ENCODE peak calls at places on chromosome 22, in eight cellular contexts. One of them, this sample, is unnamed.

GRCh38 chr22:25488244-25489020 is 76.0 kb upstream of the GRK3 start:
- DNase-seq in SK-N-SH: peak; percentile 25
- DNase-seq in endothelial cell: no peak
- DNase-seq in endodermal cell: no peak
- DNase-seq in A549: peak; percentile 71
- DNase-seq in sigmoid colon: no peak
- DNase-seq in Caco-2: no peak
- DNase-seq in lower leg skin: no peak
- DNase-seq in this sample: no peak

GRCh38 chr22:49268924-49269323 is 558.7 kb downstream of the BRD1 start:
- DNase-seq in SK-N-SH: no peak
- DNase-seq in endothelial cell: no peak
- DNase-seq in endodermal cell: peak; percentile 51
- DNase-seq in A549: no peak
- DNase-seq in sigmoid colon: no peak
- DNase-seq in Caco-2: no peak
- DNase-seq in lower leg skin: peak; percentile 39
- DNase-seq in this sample: peak; percentile 21

GRCh38 chr22:23678133-23678532 is 12.7 kb upstream of the RGL4 start:
- DNase-seq in SK-N-SH: no peak
- DNase-seq in endothelial cell: no peak
- DNase-seq in endodermal cell: no peak
- DNase-seq in A549: no peak
- DNase-seq in sigmoid colon: peak; percentile 19
- DNase-seq in Caco-2: peak; percentile 1
- DNase-seq in lower leg skin: peak; percentile 4
- DNase-seq in this sample: no peak

GRCh38 chr22:43147821-43148220 is 3.5 kb upstream of the TSPO start:
- DNase-seq in SK-N-SH: no peak
- DNase-seq in endothelial cell: no peak
- DNase-seq in endodermal cell: no peak
- DNase-seq in A549: no peak
- DNase-seq in sigmoid colon: no peak
- DNase-seq in Caco-2: no peak
- DNase-seq in lower leg skin: no peak
- DNase-seq in this sample: no peak

GRCh38 chr22:48823941-48824340 is 1003.7 kb downstream of the BRD1 start:
- DNase-seq in SK-N-SH: no peak
- DNase-seq in endothelial cell: no peak
- DNase-seq in endodermal cell: no peak
- DNase-seq in A549: no peak
- DNase-seq in sigmoid colon: no peak
- DNase-seq in Caco-2: no peak
- DNase-seq in lower leg skin: no peak
- DNase-seq in this sample: peak; percentile 61

GRCh38 chr22:40479887-40480538 is 109.6 kb downstream of the SGSM3 start:
- DNase-seq in SK-N-SH: no peak
- DNase-seq in endothelial cell: no peak
- DNase-seq in endodermal cell: no peak
- DNase-seq in A549: no peak
- DNase-seq in sigmoid colon: no peak
- DNase-seq in Caco-2: no peak
- DNase-seq in lower leg skin: no peak
- DNase-seq in this sample: no peak

GRCh38 chr22:40709752-40710413 is 30.6 kb downstream of the MCHR1 start:
- DNase-seq in SK-N-SH: peak; percentile 54
- DNase-seq in endothelial cell: no peak
- DNase-seq in endodermal cell: peak; percentile 66
- DNase-seq in A549: peak; percentile 51
- DNase-seq in sigmoid colon: peak; percentile 90
- DNase-seq in Caco-2: no peak
- DNase-seq in lower leg skin: no peak
- DNase-seq in this sample: no peak

GRCh38 chr22:50209893-50210292 is 9.1 kb downstream of the SELENOO start:
- DNase-seq in SK-N-SH: peak; percentile 87
- DNase-seq in endothelial cell: peak; percentile 69
- DNase-seq in endodermal cell: peak; percentile 79
- DNase-seq in A549: peak; percentile 52
- DNase-seq in sigmoid colon: peak; percentile 81
- DNase-seq in Caco-2: no peak
- DNase-seq in lower leg skin: no peak
- DNase-seq in this sample: no peak

GRCh38 chr22:49506010-49506400 is 321.7 kb downstream of the BRD1 start:
- DNase-seq in SK-N-SH: no peak
- DNase-seq in endothelial cell: no peak
- DNase-seq in endodermal cell: peak; percentile 13
- DNase-seq in A549: no peak
- DNase-seq in sigmoid colon: no peak
- DNase-seq in Caco-2: no peak
- DNase-seq in lower leg skin: peak; percentile 53
- DNase-seq in this sample: no peak

GRCh38 chr22:49549851-49550430 is 277.7 kb downstream of the BRD1 start:
- DNase-seq in SK-N-SH: no peak
- DNase-seq in endothelial cell: no peak
- DNase-seq in endodermal cell: peak; percentile 25
- DNase-seq in A549: no peak
- DNase-seq in sigmoid colon: no peak
- DNase-seq in Caco-2: no peak
- DNase-seq in lower leg skin: peak; percentile 59
- DNase-seq in this sample: no peak

GRCh38 chr22:26360169-26360885 is 68.7 kb upstream of the ASPHD2 start:
- DNase-seq in SK-N-SH: peak; percentile 73
- DNase-seq in endothelial cell: peak; percentile 72
- DNase-seq in endodermal cell: peak; percentile 93
- DNase-seq in A549: peak; percentile 67
- DNase-seq in sigmoid colon: peak; percentile 73
- DNase-seq in Caco-2: peak; percentile 74
- DNase-seq in lower leg skin: peak; percentile 92
- DNase-seq in this sample: no peak

GRCh38 chr22:33328789-33329296 is 270.7 kb upstream of the SYN3 start:
- DNase-seq in SK-N-SH: no peak
- DNase-seq in endothelial cell: no peak
- DNase-seq in endodermal cell: no peak
- DNase-seq in A549: peak; percentile 74
- DNase-seq in sigmoid colon: no peak
- DNase-seq in Caco-2: peak; percentile 47
- DNase-seq in lower leg skin: no peak
- DNase-seq in this sample: no peak

GRCh38 chr22:44441401-44442185 is 56.4 kb downstream of the RTL6 start:
- DNase-seq in SK-N-SH: no peak
- DNase-seq in endothelial cell: no peak
- DNase-seq in endodermal cell: peak; percentile 38
- DNase-seq in A549: no peak
- DNase-seq in sigmoid colon: peak; percentile 42
- DNase-seq in Caco-2: no peak
- DNase-seq in lower leg skin: peak; percentile 75
- DNase-seq in this sample: no peak

GRCh38 chr22:49017769-49018330 is 809.8 kb downstream of the BRD1 start:
- DNase-seq in SK-N-SH: peak; percentile 10
- DNase-seq in endothelial cell: no peak
- DNase-seq in endodermal cell: peak; percentile 37
- DNase-seq in A549: no peak
- DNase-seq in sigmoid colon: peak; percentile 29
- DNase-seq in Caco-2: no peak
- DNase-seq in lower leg skin: peak; percentile 63
- DNase-seq in this sample: peak; percentile 50

GRCh38 chr22:44181033-44181911 is 547 bp downstream of the PARVG start:
- DNase-seq in SK-N-SH: no peak
- DNase-seq in endothelial cell: no peak
- DNase-seq in endodermal cell: no peak
- DNase-seq in A549: no peak
- DNase-seq in sigmoid colon: no peak
- DNase-seq in Caco-2: no peak
- DNase-seq in lower leg skin: no peak
- DNase-seq in this sample: peak; percentile 87

GRCh38 chr22:48054596-48054995 is 1292.1 kb downstream of the TBC1D22A start:
- DNase-seq in SK-N-SH: no peak
- DNase-seq in endothelial cell: no peak
- DNase-seq in endodermal cell: peak; percentile 24
- DNase-seq in A549: no peak
- DNase-seq in sigmoid colon: no peak
- DNase-seq in Caco-2: no peak
- DNase-seq in lower leg skin: peak; percentile 36
- DNase-seq in this sample: no peak

GRCh38 chr22:37282385-37282677 is at the start of gene CYTH4:
- DNase-seq in SK-N-SH: no peak
- DNase-seq in endothelial cell: no peak
- DNase-seq in endodermal cell: no peak
- DNase-seq in A549: no peak
- DNase-seq in sigmoid colon: peak; percentile 80
- DNase-seq in Caco-2: no peak
- DNase-seq in lower leg skin: peak; percentile 91
- DNase-seq in this sample: no peak

GRCh38 chr22:43231724-43232034 is 44.7 kb upstream of the TTLL12 start:
- DNase-seq in SK-N-SH: no peak
- DNase-seq in endothelial cell: no peak
- DNase-seq in endodermal cell: no peak
- DNase-seq in A549: no peak
- DNase-seq in sigmoid colon: no peak
- DNase-seq in Caco-2: no peak
- DNase-seq in lower leg skin: no peak
- DNase-seq in this sample: no peak

GRCh38 chr22:29798318-29798717 is 31.1 kb downstream of the UQCR10 start:
- DNase-seq in SK-N-SH: no peak
- DNase-seq in endothelial cell: no peak
- DNase-seq in endodermal cell: no peak
- DNase-seq in A549: no peak
- DNase-seq in sigmoid colon: no peak
- DNase-seq in Caco-2: no peak
- DNase-seq in lower leg skin: no peak
- DNase-seq in this sample: no peak

GRCh38 chr22:40396882-40397281 is 26.5 kb downstream of the SGSM3 start:
- DNase-seq in SK-N-SH: peak; percentile 75
- DNase-seq in endothelial cell: peak; percentile 74
- DNase-seq in endodermal cell: peak; percentile 69
- DNase-seq in A549: no peak
- DNase-seq in sigmoid colon: no peak
- DNase-seq in Caco-2: no peak
- DNase-seq in lower leg skin: peak; percentile 70
- DNase-seq in this sample: no peak

GRCh38 chr22:27133951-27134664 is 476.7 kb downstream of the MIAT start:
- DNase-seq in SK-N-SH: no peak
- DNase-seq in endothelial cell: no peak
- DNase-seq in endodermal cell: no peak
- DNase-seq in A549: peak; percentile 73
- DNase-seq in sigmoid colon: peak; percentile 85
- DNase-seq in Caco-2: no peak
- DNase-seq in lower leg skin: peak; percentile 89
- DNase-seq in this sample: no peak

GRCh38 chr22:43852605-43853327 is 9.5 kb downstream of the SULT4A1 start:
- DNase-seq in SK-N-SH: no peak
- DNase-seq in endothelial cell: peak; percentile 34
- DNase-seq in endodermal cell: peak; percentile 35
- DNase-seq in A549: no peak
- DNase-seq in sigmoid colon: peak; percentile 62
- DNase-seq in Caco-2: peak; percentile 14
- DNase-seq in lower leg skin: peak; percentile 79
- DNase-seq in this sample: peak; percentile 48

GRCh38 chr22:42994917-42995562 is 19.9 kb downstream of the PACSIN2 start:
- DNase-seq in SK-N-SH: no peak
- DNase-seq in endothelial cell: no peak
- DNase-seq in endodermal cell: no peak
- DNase-seq in A549: peak; percentile 95
- DNase-seq in sigmoid colon: peak; percentile 88
- DNase-seq in Caco-2: peak; percentile 79
- DNase-seq in lower leg skin: no peak
- DNase-seq in this sample: no peak

GRCh38 chr22:33380789-33381530 is 322.8 kb upstream of the SYN3 start:
- DNase-seq in SK-N-SH: no peak
- DNase-seq in endothelial cell: no peak
- DNase-seq in endodermal cell: no peak
- DNase-seq in A549: peak; percentile 76
- DNase-seq in sigmoid colon: no peak
- DNase-seq in Caco-2: no peak
- DNase-seq in lower leg skin: no peak
- DNase-seq in this sample: no peak

GRCh38 chr22:23110922-23111527 is 30.8 kb downstream of the RSPH14 start:
- DNase-seq in SK-N-SH: no peak
- DNase-seq in endothelial cell: no peak
- DNase-seq in endodermal cell: no peak
- DNase-seq in A549: no peak
- DNase-seq in sigmoid colon: no peak
- DNase-seq in Caco-2: no peak
- DNase-seq in lower leg skin: no peak
- DNase-seq in this sample: no peak

GRCh38 chr22:43777204-43777671 is 34.9 kb downstream of the EFCAB6 start:
- DNase-seq in SK-N-SH: no peak
- DNase-seq in endothelial cell: peak; percentile 16
- DNase-seq in endodermal cell: no peak
- DNase-seq in A549: peak; percentile 10
- DNase-seq in sigmoid colon: no peak
- DNase-seq in Caco-2: no peak
- DNase-seq in lower leg skin: no peak
- DNase-seq in this sample: no peak

GRCh38 chr22:17086750-17087149 is 1.9 kb downstream of the IL17RA start:
- DNase-seq in SK-N-SH: no peak
- DNase-seq in endothelial cell: no peak
- DNase-seq in endodermal cell: peak; percentile 41
- DNase-seq in A549: no peak
- DNase-seq in sigmoid colon: peak; percentile 63
- DNase-seq in Caco-2: no peak
- DNase-seq in lower leg skin: peak; percentile 83
- DNase-seq in this sample: no peak
- TF ChIP-seq CTCF in SK-N-SH: no peak
- TF ChIP-seq CTCF in endothelial cell: no peak
- TF ChIP-seq CTCF in endodermal cell: no peak
- TF ChIP-seq CTCF in A549: no peak
- TF ChIP-seq CTCF in sigmoid colon: no peak
- TF ChIP-seq CTCF in Caco-2: no peak
- TF ChIP-seq CTCF in lower leg skin: no peak
- TF ChIP-seq CTCF in this sample: no peak

GRCh38 chr22:21098099-21098671 is 52.4 kb downstream of the LRRC74B start:
- DNase-seq in SK-N-SH: no peak
- DNase-seq in endothelial cell: no peak
- DNase-seq in endodermal cell: no peak
- DNase-seq in A549: peak; percentile 37
- DNase-seq in sigmoid colon: no peak
- DNase-seq in Caco-2: no peak
- DNase-seq in lower leg skin: no peak
- DNase-seq in this sample: no peak
- TF ChIP-seq CTCF in SK-N-SH: no peak
- TF ChIP-seq CTCF in endothelial cell: no peak
- TF ChIP-seq CTCF in endodermal cell: peak; percentile 37
- TF ChIP-seq CTCF in A549: no peak
- TF ChIP-seq CTCF in sigmoid colon: no peak
- TF ChIP-seq CTCF in Caco-2: no peak
- TF ChIP-seq CTCF in lower leg skin: no peak
- TF ChIP-seq CTCF in this sample: no peak

GRCh38 chr22:39215430-39216142 is 29.2 kb downstream of the PDGFB start:
- DNase-seq in SK-N-SH: no peak
- DNase-seq in endothelial cell: no peak
- DNase-seq in endodermal cell: peak; percentile 83
- DNase-seq in A549: peak; percentile 27
- DNase-seq in sigmoid colon: peak; percentile 29
- DNase-seq in Caco-2: peak; percentile 23
- DNase-seq in lower leg skin: peak; percentile 80
- DNase-seq in this sample: peak; percentile 52
- TF ChIP-seq CTCF in SK-N-SH: peak; percentile 31
- TF ChIP-seq CTCF in endothelial cell: peak; percentile 44
- TF ChIP-seq CTCF in endodermal cell: peak; percentile 80
- TF ChIP-seq CTCF in A549: peak; percentile 15
- TF ChIP-seq CTCF in sigmoid colon: no peak
- TF ChIP-seq CTCF in Caco-2: peak; percentile 40
- TF ChIP-seq CTCF in lower leg skin: no peak
- TF ChIP-seq CTCF in this sample: peak; percentile 54

GRCh38 chr22:35102663-35103062 is 36.7 kb downstream of the ISX start:
- DNase-seq in SK-N-SH: no peak
- DNase-seq in endothelial cell: no peak
- DNase-seq in endodermal cell: peak; percentile 85
- DNase-seq in A549: peak; percentile 27
- DNase-seq in sigmoid colon: no peak
- DNase-seq in Caco-2: peak; percentile 49
- DNase-seq in lower leg skin: peak; percentile 58
- DNase-seq in this sample: no peak
- TF ChIP-seq CTCF in SK-N-SH: no peak
- TF ChIP-seq CTCF in endothelial cell: no peak
- TF ChIP-seq CTCF in endodermal cell: no peak
- TF ChIP-seq CTCF in A549: no peak
- TF ChIP-seq CTCF in sigmoid colon: no peak
- TF ChIP-seq CTCF in Caco-2: no peak
- TF ChIP-seq CTCF in lower leg skin: no peak
- TF ChIP-seq CTCF in this sample: no peak